ENCODE peak calls at places on chromosomes 13 and 19, in seven cellular contexts. C is heart left ventricle, H is thoracic aorta, K is Panc1, B is A549, F is AG09309, Q is GM23338. E is an unnamed sample.

GRCh38 chr13:19586904-19587634 is 25.7 kb upstream of the TPTE2 start:
- DNase-seq in C (no peak), H (no peak), K (no peak), B (no peak), F (no peak), Q (peak; percentile 50), E (no peak)

GRCh38 chr13:81760316-81760715 is 1419.4 kb upstream of the SPRY2 start:
- DNase-seq in C (no peak), H (no peak), K (no peak), B (no peak), F (no peak), Q (no peak), E (no peak)

GRCh38 chr13:101556676-101557121 is 104.2 kb downstream of the ITGBL1 start:
- DNase-seq in C (no peak), H (no peak), K (no peak), B (no peak), F (peak; percentile 37), Q (no peak), E (no peak)

GRCh38 chr13:82739881-82740280 is 1142.4 kb downstream of the SLITRK1 start:
- DNase-seq in C (no peak), H (no peak), K (no peak), B (no peak), F (no peak), Q (no peak), E (no peak)

GRCh38 chr19:35009424-35010415 is 9.6 kb downstream of the GRAMD1A start:
- DNase-seq in C (no peak), H (no peak), K (no peak), B (no peak), F (no peak), Q (no peak), E (no peak)

GRCh38 chr19:36460046-36460445 is 29.3 kb downstream of the ZNF566 start:
- DNase-seq in C (no peak), H (no peak), K (no peak), B (no peak), F (no peak), Q (no peak), E (no peak)

GRCh38 chr13:19772306-19772705 is 10.4 kb downstream of the PSPC1 start:
- DNase-seq in C (no peak), H (no peak), K (no peak), B (no peak), F (no peak), Q (no peak), E (no peak)

GRCh38 chr13:39773833-39774232 is 118.4 kb downstream of the COG6 start:
- DNase-seq in C (no peak), H (no peak), K (no peak), B (no peak), F (no peak), Q (no peak), E (no peak)

GRCh38 chr19:49949735-49950589 is 11.0 kb downstream of the SIGLEC11 start:
- DNase-seq in C (no peak), H (no peak), K (no peak), B (no peak), F (peak; percentile 50), Q (no peak), E (no peak)

GRCh38 chr19:20235156-20235555 is 68.1 kb downstream of the ZNF486 start:
- DNase-seq in C (no peak), H (no peak), K (no peak), B (no peak), F (no peak), Q (no peak), E (no peak)
- H3K4me3 ChIP-seq in C (no peak overlapping the region), H (no peak overlapping the region), K (no peak overlapping the region), B (no peak overlapping the region), F (no peak overlapping the region), Q (peak overlapping the region; percentile 100), E (no peak overlapping the region)

DNA sequence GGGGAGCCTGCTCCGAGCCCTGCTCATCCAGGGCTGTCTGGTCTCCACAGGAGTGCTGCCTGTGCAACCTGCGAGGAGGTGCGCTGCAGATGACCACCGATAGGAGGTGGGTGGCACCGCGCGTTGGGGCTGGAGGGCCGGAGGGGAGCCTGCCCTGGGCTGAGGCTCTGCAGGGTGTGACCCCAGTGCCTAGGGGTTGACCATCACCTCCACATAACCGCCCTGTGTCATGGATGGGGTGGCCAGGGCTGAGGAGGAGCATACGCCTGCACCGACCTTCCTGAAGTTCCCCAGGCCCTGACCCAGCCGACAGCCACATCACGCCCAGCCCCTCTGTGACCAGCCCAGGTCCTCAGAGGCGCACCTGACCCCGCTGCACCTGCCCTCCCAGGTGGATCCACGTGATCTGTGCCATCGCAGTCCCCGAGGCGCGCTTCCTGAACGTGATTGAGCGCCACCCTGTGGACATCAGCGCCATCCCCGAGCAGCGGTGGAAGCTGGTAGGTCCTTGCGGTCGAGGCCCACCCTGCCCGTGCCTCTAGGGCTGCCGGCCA is 168.7 kb downstream of the KDM4B start:
- DNase-seq in C (no peak), H (no peak), K (no peak), B (no peak), F (no peak), Q (peak; percentile 95), E (no peak)
- TF ChIP-seq CTCF in C (peak; percentile 12), H (no peak), K (no peak), B (no peak), F (no peak), Q (peak; percentile 98), E (no peak)

GRCh38 chr19:3041302-3041701 is 12.2 kb upstream of the TLE2 start:
- DNase-seq in C (no peak), H (no peak), K (no peak), B (no peak), F (no peak), Q (peak; percentile 55), E (no peak)

GRCh38 chr19:3041756-3042517 is 12.9 kb upstream of the TLE2 start:
- DNase-seq in C (no peak), H (no peak), K (no peak), B (no peak), F (no peak), Q (peak; percentile 40), E (no peak)

GRCh38 chr19:3045885-3046603 is 16.3 kb downstream of the TLE5 start:
- DNase-seq in C (no peak), H (no peak), K (no peak), B (no peak), F (no peak), Q (peak; percentile 80), E (no peak)

GRCh38 chr19:3039641-3040077 is 10.6 kb upstream of the TLE2 start:
- DNase-seq in C (no peak), H (no peak), K (no peak), B (no peak), F (no peak), Q (peak; percentile 45), E (no peak)

GRCh38 chr19:3042545-3043267 is 13.6 kb upstream of the TLE2 start:
- DNase-seq in C (no peak), H (no peak), K (no peak), B (no peak), F (no peak), Q (no peak), E (no peak)
- H3K4me3 ChIP-seq in C (peak overlapping the region; percentile 18), H (no peak overlapping the region), K (no peak overlapping the region), B (no peak overlapping the region), F (no peak overlapping the region), Q (peak overlapping the region; percentile 46), E (no peak overlapping the region)

GRCh38 chr19:6717441-6717971 is 2.9 kb downstream of the C3 start:
- DNase-seq in C (no peak), H (no peak), K (no peak), B (no peak), F (no peak), Q (peak; percentile 38), E (no peak)

GRCh38 chr19:6718111-6718740 is 2.2 kb downstream of the C3 start:
- DNase-seq in C (no peak), H (no peak), K (no peak), B (no peak), F (no peak), Q (no peak), E (no peak)

GRCh38 chr19:6714749-6715555 is 5.5 kb downstream of the C3 start:
- DNase-seq in C (no peak), H (no peak), K (no peak), B (no peak), F (no peak), Q (no peak), E (no peak)

GRCh38 chr19:6718741-6719539 is 1.5 kb downstream of the C3 start:
- DNase-seq in C (no peak), H (no peak), K (no peak), B (peak; percentile 58), F (no peak), Q (peak; percentile 92), E (no peak)

DNA sequence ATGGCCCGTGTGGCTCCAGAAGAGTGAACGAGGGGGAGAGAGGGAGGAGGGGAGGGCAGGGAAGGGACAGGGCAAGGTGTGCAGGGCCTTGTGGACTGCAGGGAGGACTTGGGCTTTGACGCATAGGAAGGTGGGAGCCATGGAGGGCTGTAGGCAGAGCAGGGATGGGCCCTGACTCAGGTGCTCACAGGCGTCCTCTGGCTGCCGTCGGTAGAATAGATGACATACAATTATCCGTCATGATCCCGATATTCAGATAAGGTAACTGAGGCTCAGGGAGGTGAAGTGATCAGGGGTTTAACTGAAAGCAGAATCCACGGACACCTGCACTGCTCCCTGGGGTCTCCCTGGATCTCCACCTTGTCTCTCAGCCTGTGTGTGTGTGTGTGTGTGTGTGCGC is 3.4 kb downstream of the C3 start:
- DNase-seq in C (no peak), H (no peak), K (no peak), B (no peak), F (no peak), Q (no peak), E (no peak)
- TF ChIP-seq CTCF in C (no peak), H (no peak), K (no peak), B (no peak), F (no peak), Q (peak; percentile 57), E (peak; percentile 12)

DNA sequence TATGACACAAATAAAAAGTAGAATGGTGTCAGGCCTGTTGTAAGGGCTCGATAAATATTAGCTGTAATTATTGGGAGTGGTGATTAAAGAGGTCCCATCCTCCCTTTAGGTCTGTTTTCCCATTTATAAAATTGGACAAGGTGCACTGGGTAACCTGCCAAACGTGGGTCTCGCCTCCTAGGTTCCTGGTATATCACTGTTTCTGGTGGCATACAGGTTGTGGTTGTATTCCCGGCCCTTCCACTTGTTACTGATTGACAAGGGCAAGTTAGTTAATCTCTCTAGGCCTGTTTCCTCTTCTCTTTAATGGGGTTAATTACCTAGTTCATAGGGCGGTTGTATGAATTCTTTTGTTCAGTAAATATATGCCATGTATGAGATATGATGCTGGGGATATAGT is 1.5 kb downstream of the PPP2R1A start:
- DNase-seq in C (no peak), H (no peak), K (no peak), B (no peak), F (no peak), Q (no peak), E (no peak)
- H3K4me3 ChIP-seq in C (peak overlapping the region; percentile 96), H (peak overlapping the region; percentile 97), K (peak overlapping the region; percentile 86), B (peak overlapping the region; percentile 80), F (peak overlapping the region; percentile 83), Q (peak overlapping the region; percentile 63), E (peak overlapping the region; percentile 97)

GRCh38 chr13:79160818-79161217 is 245.2 kb downstream of the RBM26 start:
- DNase-seq in C (no peak), H (no peak), K (no peak), B (no peak), F (no peak), Q (no peak), E (no peak)

DNA sequence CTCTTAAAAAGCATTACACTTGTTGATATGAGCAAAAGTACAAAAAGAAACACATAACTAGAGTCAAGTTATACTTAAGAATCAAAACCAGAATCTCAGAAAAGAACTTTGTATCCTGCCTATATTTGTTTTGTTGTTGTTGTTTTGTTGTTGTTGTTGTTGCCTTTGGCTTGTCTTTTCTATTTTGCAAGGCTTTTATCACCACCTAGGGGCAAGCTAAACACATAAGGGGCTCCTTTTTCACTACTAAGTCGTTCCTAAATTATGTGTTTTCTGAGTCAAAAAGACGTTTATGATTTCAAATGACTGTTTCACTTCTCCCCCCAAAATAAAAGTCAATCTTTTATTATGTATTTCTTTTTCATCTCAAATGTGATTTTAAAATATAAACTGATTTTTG is 250.2 kb downstream of the RBM26 start:
- DNase-seq in C (no peak), H (no peak), K (no peak), B (no peak), F (no peak), Q (peak; percentile 34), E (no peak)
- TF ChIP-seq CTCF in C (no peak), H (no peak), K (no peak), B (no peak), F (no peak), Q (peak; percentile 52), E (peak; percentile 8)

E was measured in epithelial cell of proximal tubule.